ENCODE peak calls at places on chromosomes 4 and X, in six cellular contexts. Y is cardiac fibroblast; I is activated CD4-positive, alpha-beta memory T cell treated with anti-CD3 and anti-CD28 coated beads, Interleukin-2, amount 10 ng/mL, durations not matched to agents 7 days and 5 days; J is activated naive CD4-positive, alpha-beta T cell; G is lung; R is HEK293T. V is an unnamed sample.

GRCh38 chr4:127309360-127310095 is 323.2 kb upstream of the INTU start:
- DNase-seq in R (no peak), J (no peak), G (no peak), I (no peak), Y (no peak), V (peak)

GRCh38 chrX:45009371-45010000 is 136.5 kb downstream of the KDM6A start:
- DNase-seq in I (no peak), G (no peak), J (no peak), Y (peak), R (no peak), V (peak)

GRCh38 chrX:97057349-97057909 is 173.7 kb downstream of the RPA4 start:
- DNase-seq in Y (no peak), R (peak), G (no peak), I (no peak), J (no peak), V (no peak)

GRCh38 chr4:122500852-122501501 is 44.5 kb upstream of the IL2 start:
- DNase-seq in Y (peak), J (no peak), G (no peak), R (no peak), I (no peak), V (no peak)

GRCh38 chr4:11505225-11505971 is 76.7 kb upstream of the HS3ST1 start:
- DNase-seq in J (no peak), Y (peak), I (peak), G (no peak), R (no peak), V (no peak)

GRCh38 chr4:123621072-123621705 is 224.6 kb downstream of the SPRY1 start:
- DNase-seq in R (no peak), I (no peak), G (no peak), Y (peak), J (no peak), V (no peak)

GRCh38 chr4:165627548-165627947 is 245.5 kb upstream of the TLL1 start:
- DNase-seq in J (no peak), Y (no peak), G (no peak), I (no peak), R (no peak), V (no peak)

GRCh38 chr4:22003878-22004277 is 55.3 kb upstream of the KCNIP4 start:
- DNase-seq in R (no peak), I (no peak), Y (no peak), G (no peak), J (no peak), V (no peak)

GRCh38 chr4:144705861-144706590 is 60.1 kb downstream of the HHIP start:
- DNase-seq in I (no peak), R (no peak), J (no peak), G (no peak), Y (peak), V (no peak)

GRCh38 chr4:89161841-89162240 is 50.5 kb downstream of the TIGD2 start:
- DNase-seq in I (no peak), Y (peak), J (no peak), R (no peak), G (no peak), V (no peak)

GRCh38 chr4:15677507-15677988 is 4.1 kb upstream of the FAM200B start:
- DNase-seq in I (no peak), R (no peak), J (no peak), Y (peak), G (no peak), V (no peak)

GRCh38 chr4:6097581-6097980 is 79.3 kb upstream of the C4orf50 start:
- DNase-seq in J (no peak), I (no peak), G (no peak), R (no peak), Y (no peak), V (no peak)

GRCh38 chr4:10413177-10413576 is 44.0 kb downstream of the ZNF518B start:
- DNase-seq in I (no peak), G (no peak), R (no peak), J (no peak), Y (no peak), V (no peak)

GRCh38 chrX:141732031-141732430 is 33.5 kb upstream of the SPANXD start:
- DNase-seq in Y (no peak), J (no peak), G (no peak), I (no peak), R (no peak), V (no peak)

GRCh38 chr4:156654410-156654809 is 317.2 kb downstream of the PDGFC start:
- DNase-seq in R (no peak), Y (no peak), G (no peak), I (no peak), J (no peak), V (no peak)

GRCh38 chr4:72006576-72006975 is 25.2 kb upstream of the NPFFR2 start:
- DNase-seq in I (no peak), R (no peak), G (no peak), Y (peak), J (no peak), V (no peak)

GRCh38 chr4:123783936-123784335 is 387.3 kb downstream of the SPRY1 start:
- DNase-seq in Y (no peak), G (no peak), J (no peak), R (no peak), I (no peak), V (no peak)

GRCh38 chr4:26238782-26239647 is 81.8 kb upstream of the RBPJ start:
- DNase-seq in Y (peak), I (no peak), J (no peak), G (no peak), R (no peak), V (peak)

GRCh38 chr4:107930821-107931774 is at the start of gene CYP2U1:
- DNase-seq in Y (peak), I (peak), J (peak), R (peak), G (peak), V (peak)

GRCh38 chrX:135651647-135652295 is 61.7 kb upstream of the CT45A1 start:
- DNase-seq in Y (no peak), R (no peak), G (no peak), J (no peak), I (no peak), V (no peak)

GRCh38 chr4:39390603-39391002 is 16.1 kb upstream of the KLB start:
- DNase-seq in Y (peak), R (no peak), G (no peak), I (no peak), J (no peak), V (peak)

GRCh38 chr4:183443609-183444148 is 757 bp upstream of the CDKN2AIP start:
- DNase-seq in G (no peak), R (peak), J (peak), Y (no peak), I (no peak), V (no peak)

GRCh38 chrX:136754641-136755040 is 26.1 kb downstream of the ARHGEF6 start:
- DNase-seq in G (no peak), R (no peak), J (no peak), Y (peak), I (peak), V (no peak)

GRCh38 chr4:170990989-170991589 is 822.1 kb upstream of the GALNTL6 start:
- DNase-seq in I (no peak), Y (no peak), J (no peak), R (peak), G (no peak), V (peak)

GRCh38 chr4:88021824-88022223 is 14.4 kb downstream of the PKD2 start:
- DNase-seq in R (no peak), I (no peak), G (no peak), J (no peak), Y (no peak), V (no peak)

GRCh38 chrX:136738049-136738729 is 42.5 kb downstream of the ARHGEF6 start:
- DNase-seq in J (no peak), I (no peak), R (no peak), G (no peak), Y (no peak), V (no peak)

GRCh38 chr4:184253072-184253420 is 35.4 kb upstream of the ENPP6 start:
- DNase-seq in R (no peak), J (no peak), Y (no peak), G (no peak), I (no peak), V (no peak)

GRCh38 chrX:7191681-7192110 is 43.7 kb upstream of the PUDP start:
- DNase-seq in I (no peak), Y (no peak), J (no peak), R (no peak), G (no peak), V (peak)

GRCh38 chr4:25060586-25061340 is 30.0 kb upstream of the LGI2 start:
- DNase-seq in I (no peak), Y (peak), R (no peak), G (no peak), J (no peak), V (peak)

GRCh38 chr4:73976716-73977115 is 5.1 kb downstream of the PF4 start:
- DNase-seq in J (no peak), I (no peak), Y (peak), R (no peak), G (no peak), V (no peak)

GRCh38 chr4:93029774-93030173 is 726.0 kb downstream of the GRID2 start:
- DNase-seq in G (no peak), I (no peak), Y (no peak), J (no peak), R (no peak), V (no peak)